ENCODE peak calls at places on chromosomes 2 and 18, in seven cellular contexts. P is prostate gland, X is stomach, R is right lobe of liver, Z is adrenal gland, N is gastrocnemius medialis, T is heart left ventricle. B is an unnamed sample.

GRCh38 chr18:75132471-75132870 is 76.5 kb downstream of the PTGR3 start:
- DNase-seq in Z (no peak), X (no peak), N (no peak), T (no peak), P (no peak), R (no peak), B (no peak)

GRCh38 chr2:167209784-167210183 is 321.5 kb downstream of the XIRP2 start:
- DNase-seq in Z (no peak), T (no peak), X (no peak), P (no peak), R (no peak), N (no peak), B (no peak)

GRCh38 chr2:223797073-223797472 is 40.3 kb downstream of the AP1S3 start:
- DNase-seq in X (peak), N (no peak), R (no peak), Z (no peak), T (no peak), P (no peak), B (no peak)

GRCh38 chr2:64807417-64807816 is 153.7 kb upstream of the SERTAD2 start:
- DNase-seq in T (no peak), X (no peak), Z (peak), N (no peak), R (no peak), P (no peak), B (no peak)

GRCh38 chr2:30733829-30734520 is 73.3 kb downstream of the CAPN13 start:
- DNase-seq in P (no peak), T (no peak), N (no peak), Z (no peak), X (no peak), R (no peak), B (no peak)

GRCh38 chr2:136582631-136583205 is 182.6 kb upstream of the THSD7B start:
- DNase-seq in P (peak), X (no peak), R (no peak), N (no peak), Z (peak), T (peak), B (no peak)

GRCh38 chr2:241902357-241902991 is 32.9 kb downstream of the RTP5 start:
- DNase-seq in N (no peak), R (peak), Z (no peak), P (no peak), T (no peak), X (peak), B (no peak)

GRCh38 chr2:112055833-112056625 is 960 bp downstream of the TMEM87B start:
- DNase-seq in X (peak), N (peak), P (peak), R (no peak), T (peak), Z (peak), B (no peak)

GRCh38 chr2:44836174-44836573 is 105.3 kb upstream of the SIX3 start:
- DNase-seq in T (no peak), N (no peak), Z (no peak), P (no peak), R (no peak), X (no peak), B (no peak)

GRCh38 chr18:61400016-61400630 is 66.9 kb downstream of the CDH20 start:
- DNase-seq in Z (no peak), R (no peak), N (no peak), P (no peak), X (no peak), T (no peak), B (no peak)

GRCh38 chr2:237322564-237322963 is 91.4 kb downstream of the COL6A3 start:
- DNase-seq in T (peak), P (no peak), N (no peak), X (peak), R (no peak), Z (no peak), B (no peak)

GRCh38 chr18:44179693-44180092 is 501.0 kb upstream of the SETBP1 start:
- DNase-seq in P (no peak), Z (no peak), N (no peak), R (no peak), T (no peak), X (no peak), B (no peak)

GRCh38 chr2:159065313-159065712 is 96.9 kb downstream of the TANC1 start:
- DNase-seq in R (no peak), N (no peak), Z (no peak), P (no peak), T (no peak), X (no peak), B (no peak)

GRCh38 chr18:304887-305529 is 37.2 kb upstream of the THOC1 start:
- DNase-seq in X (no peak), P (no peak), Z (no peak), T (no peak), R (no peak), N (no peak), B (no peak)

GRCh38 chr2:237687666-237688065 is 60.3 kb downstream of the LRRFIP1 start:
- DNase-seq in X (peak), R (no peak), P (no peak), T (peak), Z (peak), N (peak), B (peak)

GRCh38 chr2:12222561-12222960 is 476.1 kb downstream of the LPIN1 start:
- DNase-seq in N (no peak), R (no peak), Z (no peak), X (no peak), P (no peak), T (no peak), B (no peak)

GRCh38 chr2:25879133-25879730 is 945 bp upstream of the ASXL2 start:
- DNase-seq in P (no peak), T (no peak), N (no peak), Z (no peak), R (no peak), X (no peak), B (no peak)

GRCh38 chr2:82875891-82876290 is 1583.2 kb downstream of the SUCLG1 start:
- DNase-seq in P (no peak), T (no peak), X (no peak), N (no peak), Z (no peak), R (no peak), B (no peak)

GRCh38 chr2:234548720-234549420 is 52.0 kb upstream of the ARL4C start:
- DNase-seq in R (no peak), Z (no peak), N (no peak), T (peak), P (no peak), X (no peak), B (no peak)

GRCh38 chr2:62071126-62071598 is 124.8 kb upstream of the B3GNT2 start:
- DNase-seq in R (no peak), T (no peak), N (no peak), Z (no peak), P (no peak), X (no peak), B (no peak)

GRCh38 chr2:183284606-183285005 is 160.4 kb downstream of the NUP35 start:
- DNase-seq in T (no peak), Z (no peak), R (no peak), P (no peak), X (no peak), N (no peak), B (no peak)

GRCh38 chr2:166229678-166230023 is 101.8 kb upstream of the SCN1A start:
- DNase-seq in R (no peak), T (no peak), P (no peak), X (no peak), Z (no peak), N (no peak), B (no peak)

GRCh38 chr18:76367168-76367785 is 127.8 kb downstream of the ZNF516 start:
- DNase-seq in N (no peak), X (no peak), P (no peak), Z (no peak), T (no peak), R (no peak), B (no peak)

GRCh38 chr2:238320648-238321281 is 447 bp downstream of the TRAF3IP1 start:
- DNase-seq in N (no peak), Z (peak), T (no peak), P (no peak), R (no peak), X (no peak), B (no peak)

GRCh38 chr18:55833543-55833942 is 245.6 kb upstream of the TCF4 start:
- DNase-seq in X (no peak), N (peak), R (no peak), P (no peak), T (no peak), Z (no peak), B (no peak)

GRCh38 chr18:12315911-12316310 is 7.9 kb downstream of the TUBB6 start:
- DNase-seq in R (no peak), N (no peak), Z (no peak), P (no peak), T (peak), X (no peak), B (no peak)
- TF ChIP-seq POLR2A in R (no peak), N (no peak), Z (no peak), P (no peak), T (no peak), X (no peak), B (no peak)

GRCh38 chr2:37371979-37372378 is 27.5 kb downstream of the QPCT start:
- DNase-seq in P (no peak), N (no peak), T (no peak), R (no peak), X (no peak), Z (no peak), B (no peak)

GRCh38 chr2:37366773-37367172 is 22.3 kb downstream of the QPCT start:
- DNase-seq in N (no peak), R (no peak), T (no peak), Z (no peak), P (no peak), X (no peak), B (no peak)

GRCh38 chr2:37367310-37367709 is 22.9 kb downstream of the QPCT start:
- DNase-seq in X (no peak), P (no peak), N (no peak), R (no peak), T (no peak), Z (no peak), B (no peak)

GRCh38 chr2:37367984-37368383 is 23.6 kb downstream of the QPCT start:
- DNase-seq in N (no peak), R (no peak), P (no peak), X (no peak), Z (no peak), T (no peak), B (no peak)

DNA sequence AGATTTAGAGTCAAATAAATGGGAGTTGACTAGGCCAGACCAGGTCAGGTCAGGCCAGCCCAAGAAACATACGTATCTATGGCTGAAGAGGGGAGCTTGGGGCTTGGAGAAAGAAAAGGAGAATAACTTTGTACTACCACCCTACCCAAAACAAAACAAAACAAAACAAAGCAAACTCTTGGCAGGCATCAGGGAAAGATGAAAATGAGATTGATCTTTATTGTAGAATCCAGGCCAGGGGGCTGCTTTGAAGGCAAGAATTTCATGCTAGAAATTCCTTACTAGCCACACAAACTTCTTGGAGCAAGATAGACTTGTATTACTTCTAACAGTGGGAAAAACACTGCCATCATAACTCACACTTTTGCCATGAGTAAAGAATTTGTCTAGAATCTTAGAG is 26.2 kb downstream of the QPCT start:
- DNase-seq in N (no peak), Z (no peak), P (no peak), R (no peak), T (no peak), X (no peak), B (no peak)
- TF ChIP-seq CTCF in N (no peak), Z (no peak), P (no peak), R (no peak), T (no peak), X (no peak), B (no peak)

DNA sequence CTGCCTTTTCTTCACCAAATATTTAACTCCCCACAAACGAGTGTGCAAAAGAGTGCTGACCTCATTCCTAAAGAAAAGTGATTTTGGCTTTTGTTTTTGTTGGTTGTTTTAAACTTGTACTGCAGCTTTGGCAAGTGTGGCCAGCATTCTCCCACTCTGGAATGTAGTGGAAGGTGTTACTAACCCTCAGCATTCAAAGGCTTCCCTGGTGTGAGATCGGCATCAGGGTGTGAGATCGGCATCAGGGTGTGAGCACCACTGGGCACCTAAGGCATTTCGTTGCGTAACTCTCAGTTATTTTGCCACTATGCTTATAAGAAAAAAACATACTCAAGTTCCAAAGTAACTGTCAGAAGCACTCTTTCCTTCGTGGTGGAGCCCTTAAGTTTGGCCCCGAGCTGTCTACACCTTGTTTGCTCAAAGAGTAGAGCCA is 1.7 kb downstream of the CYBRD1 start:
- DNase-seq in N (no peak), T (no peak), P (peak), X (no peak), R (no peak), Z (peak), B (no peak)
- TF ChIP-seq POLR2A in N (no peak), T (no peak), P (no peak), X (no peak), R (no peak), Z (no peak), B (no peak)

DNA sequence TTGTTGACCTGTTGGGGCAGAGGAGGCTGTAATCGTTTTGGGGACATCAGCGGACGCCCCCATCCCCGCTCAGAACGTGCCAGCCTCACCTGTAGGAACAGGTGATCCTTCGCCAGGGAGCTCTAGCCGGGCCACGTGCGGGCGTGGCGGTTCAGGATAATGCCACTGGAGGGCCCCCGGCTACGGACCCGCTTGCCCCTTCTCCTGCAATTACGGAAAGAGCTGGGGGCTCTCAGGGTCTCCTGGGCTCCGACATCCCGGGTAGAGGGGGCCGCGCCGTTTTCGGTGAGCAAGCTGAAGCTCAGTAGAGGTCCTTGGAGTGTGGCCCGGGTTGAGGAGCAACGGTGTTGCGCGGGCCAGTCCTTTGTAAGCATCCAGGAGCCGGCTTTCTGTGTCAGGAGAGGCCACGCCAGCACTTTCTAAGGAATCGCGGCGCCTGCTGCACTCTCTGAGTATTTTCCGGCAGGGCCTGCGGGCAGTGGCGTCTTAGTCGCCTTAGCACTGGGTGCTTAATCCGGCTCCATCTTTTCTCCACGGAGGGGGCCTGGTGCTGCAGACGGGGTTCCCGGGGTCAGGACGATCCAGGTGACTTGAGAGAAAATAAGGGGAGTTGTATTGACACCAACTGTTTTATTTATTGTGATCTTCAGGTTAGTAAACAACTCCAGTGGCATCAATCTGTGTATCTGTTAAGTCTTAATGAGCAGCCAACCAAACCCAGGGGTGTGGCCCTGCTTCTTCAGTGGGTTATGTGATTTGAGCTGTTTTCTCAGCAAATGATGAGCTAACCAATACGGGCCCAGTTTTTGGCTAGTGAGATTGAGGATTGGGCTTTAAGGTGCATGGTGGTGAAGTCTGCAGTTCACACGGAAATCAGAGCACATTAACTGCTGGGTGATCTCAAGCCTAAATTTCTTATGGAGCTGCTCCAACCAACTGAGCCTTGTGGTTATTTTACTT is 1.9 kb downstream of the MTCL1 start:
- DNase-seq in Z (no peak), N (no peak), X (peak), P (peak), R (no peak), T (peak), B (no peak)
- TF ChIP-seq CTCF in Z (peak), N (no peak), X (no peak), P (no peak), R (peak), T (peak), B (peak)

GRCh38 chr18:3442894-3443293 is 7.1 kb upstream of the TGIF1 start:
- DNase-seq in Z (no peak), N (no peak), X (no peak), T (no peak), R (no peak), P (no peak), B (no peak)
- TF ChIP-seq POLR2A in Z (no peak), N (no peak), X (no peak), T (no peak), R (no peak), P (no peak), B (no peak)

GRCh38 chr2:196712867-196713266 is 73.4 kb downstream of the CCDC150 start:
- DNase-seq in R (no peak), T (no peak), N (no peak), X (no peak), P (no peak), Z (no peak), B (no peak)

GRCh38 chr2:196719565-196719872 is 80.0 kb downstream of the GTF3C3 start:
- DNase-seq in N (no peak), Z (no peak), R (no peak), P (no peak), X (no peak), T (no peak), B (no peak)

GRCh38 chr2:196718796-196719564 is 79.5 kb downstream of the CCDC150 start:
- DNase-seq in P (no peak), X (no peak), R (peak), Z (peak), T (peak), N (no peak), B (no peak)

DNA sequence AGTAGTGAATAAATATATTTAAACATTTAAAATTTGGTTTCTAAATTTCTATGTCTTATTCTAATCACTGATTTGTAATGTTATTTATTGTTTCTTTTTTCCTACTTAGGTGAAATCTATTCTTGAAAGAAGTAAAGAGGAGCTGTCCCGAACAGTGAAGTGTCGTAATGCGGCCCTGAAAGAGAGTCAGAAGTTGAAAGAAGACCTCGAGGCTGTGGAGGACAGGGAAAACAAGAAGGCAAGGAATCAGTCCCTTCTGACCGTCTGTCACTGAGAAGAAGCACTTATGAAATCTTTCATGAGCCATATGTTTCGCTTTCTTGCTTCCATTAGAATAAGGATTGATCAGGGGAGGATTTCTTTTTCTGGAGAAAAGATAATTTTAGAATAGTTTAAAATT is 78.9 kb downstream of the CCDC150 start:
- DNase-seq in Z (no peak), N (no peak), R (no peak), X (no peak), P (no peak), T (no peak), B (no peak)
- TF ChIP-seq CTCF in Z (no peak), N (no peak), R (no peak), X (no peak), P (no peak), T (no peak), B (no peak)

GRCh38 chr2:97662895-97663625 is 784 bp downstream of the ACTR1B start:
- DNase-seq in X (peak), T (peak), Z (peak), R (peak), N (peak), P (peak), B (no peak)
- TF ChIP-seq POLR2A in X (no peak), T (no peak), Z (peak), R (peak), N (no peak), P (peak), B (no peak)

DNA sequence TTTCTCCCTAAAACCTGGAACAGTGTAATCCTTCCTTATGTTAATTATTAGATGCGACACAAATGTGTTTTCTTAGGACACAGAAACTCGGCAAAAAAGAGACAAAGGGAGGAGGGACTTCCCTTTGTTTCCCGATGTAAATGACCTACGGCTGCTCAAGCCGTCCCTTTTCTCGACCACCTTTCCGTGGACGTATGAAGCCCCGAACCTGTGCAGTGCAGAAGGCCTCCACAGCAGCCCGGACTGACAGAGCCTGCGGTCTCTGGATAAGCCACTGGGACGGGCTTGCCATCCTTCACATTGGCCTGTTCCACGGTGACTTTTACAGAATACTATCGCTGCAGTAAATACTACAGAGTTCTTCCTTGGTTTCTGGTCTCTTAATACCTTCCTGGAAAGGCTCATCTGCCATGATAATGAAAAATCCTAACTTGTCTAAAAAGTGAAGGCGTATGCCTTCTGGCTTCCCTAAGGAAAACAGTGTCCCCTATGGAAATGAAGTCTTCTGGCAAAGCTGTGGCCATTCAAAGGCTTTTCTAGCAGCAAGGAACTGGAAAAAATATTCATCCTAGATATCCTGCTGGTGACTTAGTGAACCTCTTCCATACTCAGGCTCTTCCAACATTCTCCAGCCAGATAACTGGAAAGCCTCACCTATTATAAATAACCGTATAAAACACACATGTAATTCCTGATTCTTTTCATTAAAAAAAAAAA is 84.9 kb downstream of the RBMS1 start:
- DNase-seq in X (no peak), R (no peak), P (no peak), N (no peak), T (no peak), Z (no peak), B (no peak)
- TF ChIP-seq CTCF in X (no peak), R (no peak), P (no peak), N (no peak), T (no peak), Z (no peak), B (no peak)

B was measured in esophagus squamous epithelium.